ENCODE peak calls at places on chromosomes 6 and 20, in four cellular contexts. E is HFF-Myc, S is astrocyte of the cerebellum, K is left lung. D is an unnamed sample.

GRCh38 chr6:20969551-20969950 is 435.3 kb downstream of the CDKAL1 start:
- DNase-seq in K (no peak), S (no peak), E (no peak), D (no peak)

GRCh38 chr6:41122373-41122772 is 31.8 kb downstream of the TREML1 start:
- DNase-seq in K (no peak), E (no peak), S (no peak), D (no peak)

GRCh38 chr20:21237956-21238355 is 65.2 kb upstream of the XRN2 start:
- DNase-seq in E (no peak), K (no peak), S (no peak), D (no peak)

GRCh38 chr6:25100288-25100687 is 164.5 kb upstream of the RIPOR2 start:
- DNase-seq in E (no peak), S (no peak), K (no peak), D (no peak)

GRCh38 chr20:11166716-11167115 is 492.9 kb upstream of the JAG1 start:
- DNase-seq in E (no peak), S (no peak), K (no peak), D (no peak)

GRCh38 chr6:17640477-17640917 is 40.4 kb downstream of the FAM8A1 start:
- DNase-seq in S (no peak), E (no peak), K (no peak), D (no peak)

GRCh38 chr6:133132583-133132982 is 108.6 kb upstream of the EYA4 start:
- DNase-seq in E (no peak), S (no peak), K (no peak), D (no peak)

GRCh38 chr6:38686270-38687042 is 16.5 kb downstream of the GLO1 start:
- DNase-seq in S (no peak), E (no peak), K (no peak), D (no peak)

GRCh38 chr6:29019629-29020028 is 14.5 kb upstream of the ZNF311 start:
- DNase-seq in K (no peak), E (no peak), S (no peak), D (no peak)

GRCh38 chr6:122995930-122996796 is at the start of gene CLVS2:
- DNase-seq in S (no peak), K (peak), E (no peak), D (no peak)

GRCh38 chr6:21402368-21402767 is 191.2 kb upstream of the SOX4 start:
- DNase-seq in E (peak), K (no peak), S (no peak), D (no peak)

GRCh38 chr6:3321042-3321441 is 62.3 kb downstream of the PSMG4 start:
- DNase-seq in S (no peak), K (no peak), E (no peak), D (no peak)

GRCh38 chr20:33629533-33629932 is 32.6 kb upstream of the C20orf144 start:
- DNase-seq in S (no peak), K (no peak), E (no peak), D (no peak)

GRCh38 chr6:8006208-8006607 is 58.0 kb downstream of the BLOC1S5 start:
- DNase-seq in K (no peak), S (peak), E (no peak), D (no peak)
- TF ChIP-seq CTCF in K (no peak), S (peak), E (peak), D (peak)

GRCh38 chr6:31690231-31691077 is 9.6 kb upstream of the LY6G5C start:
- DNase-seq in S (no peak), E (no peak), K (no peak), D (no peak)

GRCh38 chr6:31687860-31688693 is 7.2 kb upstream of the LY6G5C start:
- DNase-seq in S (no peak), K (no peak), E (no peak), D (no peak)

GRCh38 chr6:31691564-31692108 is 10.8 kb upstream of the LY6G5C start:
- DNase-seq in E (no peak), K (no peak), S (no peak), D (no peak)

GRCh38 chr6:31691078-31691463 is 10.2 kb upstream of the LY6G5C start:
- DNase-seq in E (no peak), K (no peak), S (no peak), D (no peak)

GRCh38 chr6:31689249-31690110 is 8.6 kb upstream of the LY6G5C start:
- DNase-seq in K (no peak), E (no peak), S (no peak), D (no peak)
- TF ChIP-seq CTCF in K (no peak), E (peak), S (peak), D (peak)

GRCh38 chr20:22303523-22303922 is 280.8 kb downstream of the FOXA2 start:
- DNase-seq in K (no peak), S (no peak), E (no peak), D (no peak)
- TF ChIP-seq CTCF in K (no peak), S (no peak), E (no peak), D (peak)

GRCh38 chr6:143060354-143060805 is 309 bp upstream of the AIG1 start:
- DNase-seq in K (peak), E (peak), S (peak), D (no peak)
- TF ChIP-seq CTCF in K (no peak), E (no peak), S (peak), D (peak)

GRCh38 chr20:63278661-63279060 is 6.0 kb downstream of the ARFGAP1 start:
- DNase-seq in S (no peak), E (no peak), K (peak), D (no peak)
- TF ChIP-seq CTCF in S (no peak), E (no peak), K (no peak), D (no peak)

GRCh38 chr6:32689531-32690505 is 23.4 kb upstream of the HLA-DQB1 start:
- DNase-seq in E (no peak), K (no peak), S (no peak), D (no peak)

GRCh38 chr6:32692019-32692418 is 25.6 kb upstream of the HLA-DQB1 start:
- DNase-seq in K (no peak), S (no peak), E (no peak), D (no peak)
- TF ChIP-seq CTCF in K (peak), S (no peak), E (peak), D (peak)

DNA sequence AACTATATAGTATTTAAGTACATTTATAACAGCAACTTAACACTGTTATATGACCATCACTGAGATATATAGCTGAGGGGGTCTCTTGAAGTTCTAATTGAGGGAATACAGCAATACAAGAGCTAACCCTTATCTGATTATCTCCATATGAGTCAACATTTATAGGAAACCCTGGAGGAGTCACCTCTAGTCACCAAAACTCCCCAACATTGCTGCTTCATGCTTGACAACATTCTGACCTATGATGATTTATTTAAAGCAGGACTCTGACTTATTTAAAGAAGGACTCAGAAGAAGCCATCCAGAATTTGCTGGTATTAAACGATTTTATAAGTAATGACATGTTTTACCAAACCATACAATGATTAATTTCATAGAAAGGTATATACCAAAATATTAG is 182.6 kb upstream of the NOX3 start:
- DNase-seq in E (no peak), S (no peak), K (no peak), D (no peak)
- TF ChIP-seq CTCF in E (no peak), S (no peak), K (no peak), D (no peak)

GRCh38 chr20:9928955-9929354 is 90.1 kb upstream of the PAK5 start:
- DNase-seq in E (no peak), S (no peak), K (no peak), D (no peak)

GRCh38 chr20:9926476-9926875 is 87.6 kb upstream of the PAK5 start:
- DNase-seq in E (no peak), K (no peak), S (no peak), D (no peak)

GRCh38 chr20:9926007-9926406 is 87.1 kb upstream of the PAK5 start:
- DNase-seq in E (no peak), K (no peak), S (no peak), D (no peak)

GRCh38 chr20:9928281-9928737 is 89.4 kb upstream of the PAK5 start:
- DNase-seq in S (no peak), E (no peak), K (no peak), D (no peak)

DNA sequence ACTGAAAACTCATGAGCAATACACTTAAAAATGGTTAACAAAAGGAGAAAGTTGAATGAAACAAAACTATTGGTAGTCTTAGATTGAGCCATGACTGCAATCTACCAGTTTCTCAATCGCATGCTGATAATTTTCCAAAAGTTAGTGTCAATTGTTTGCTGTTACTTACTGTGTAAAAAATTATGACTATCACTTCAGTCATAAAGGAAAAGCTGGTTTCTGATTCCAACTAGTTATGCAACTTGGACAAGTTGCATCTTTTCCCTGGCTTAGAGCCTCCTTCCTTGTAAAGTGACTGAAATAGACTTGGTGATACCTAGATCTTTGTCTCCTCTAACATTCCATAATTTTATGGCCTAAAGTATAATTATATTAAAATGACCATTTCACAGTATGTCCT is 88.3 kb upstream of the PAK5 start:
- DNase-seq in E (no peak), S (no peak), K (no peak), D (no peak)
- TF ChIP-seq CTCF in E (no peak), S (no peak), K (no peak), D (no peak)

GRCh38 chr20:38471987-38472512 is 593 bp upstream of the RALGAPB start:
- DNase-seq in S (no peak), E (no peak), K (no peak), D (no peak)

GRCh38 chr20:38471245-38471644 is 1.4 kb upstream of the RALGAPB start:
- DNase-seq in K (no peak), S (no peak), E (no peak), D (no peak)

GRCh38 chr20:38477747-38478146 is 5.1 kb downstream of the RALGAPB start:
- DNase-seq in K (no peak), E (no peak), S (no peak), D (no peak)

GRCh38 chr20:38473353-38473795 is 731 bp downstream of the RALGAPB start:
- DNase-seq in K (no peak), S (no peak), E (peak), D (no peak)

GRCh38 chr20:38472513-38473352 is at the start of gene RALGAPB:
- DNase-seq in S (peak), E (peak), K (peak), D (peak)
- TF ChIP-seq CTCF in S (peak), E (peak), K (peak), D (peak)